ENCODE peak calls at places on chromosomes 11 and 22, in nine cellular contexts. M is A549, P is ovary, S is IMR-90, A is heart left ventricle, K is prostate gland, W is sigmoid colon, N is HepG2, Y is transverse colon. U is an unnamed sample.

GRCh38 chr22:36612458-36612857 is 83.5 kb upstream of the EIF3D start:
- DNase-seq in M (no peak), P (no peak), S (peak; percentile 41), A (no peak), K (no peak), W (no peak), N (no peak), Y (no peak), U (no peak)

GRCh38 chr11:128908391-128909246 is 17.5 kb downstream of the KCNJ5 start:
- DNase-seq in M (peak; percentile 12), P (peak; percentile 74), S (peak; percentile 82), A (peak; percentile 74), K (peak; percentile 68), W (peak; percentile 79), N (no peak), Y (peak; percentile 63), U (peak; percentile 54)

GRCh38 chr11:78567209-78567608 is 7.5 kb downstream of the NARS2 start:
- DNase-seq in M (no peak), P (no peak), S (peak; percentile 53), A (no peak), K (no peak), W (no peak), N (no peak), Y (no peak), U (no peak)

GRCh38 chr22:49269371-49269770 is 558.3 kb downstream of the BRD1 start:
- DNase-seq in M (no peak), P (no peak), S (no peak), A (no peak), K (no peak), W (no peak), N (no peak), Y (no peak), U (no peak)

GRCh38 chr11:126339866-126340434 is 15.5 kb upstream of the ST3GAL4 start:
- DNase-seq in M (peak; percentile 64), P (peak; percentile 81), S (peak; percentile 62), A (peak; percentile 78), K (no peak), W (peak; percentile 88), N (no peak), Y (no peak), U (peak; percentile 72)

GRCh38 chr11:76667271-76667818 is 3.2 kb downstream of the LRRC32 start:
- DNase-seq in M (no peak), P (peak; percentile 27), S (no peak), A (no peak), K (no peak), W (peak; percentile 57), N (no peak), Y (peak; percentile 4), U (no peak)

GRCh38 chr11:113974741-113975470 is at the start of gene HTR3A:
- DNase-seq in M (no peak), P (peak; percentile 36), S (no peak), A (peak; percentile 69), K (peak; percentile 15), W (no peak), N (peak; percentile 9), Y (peak; percentile 53), U (no peak)

GRCh38 chr22:47784367-47784983 is 1022.0 kb downstream of the TBC1D22A start:
- DNase-seq in M (no peak), P (no peak), S (no peak), A (no peak), K (no peak), W (no peak), N (no peak), Y (no peak), U (no peak)

GRCh38 chr22:28402066-28402465 is 277.6 kb downstream of the TTC28 start:
- DNase-seq in M (no peak), P (no peak), S (no peak), A (no peak), K (no peak), W (no peak), N (no peak), Y (no peak), U (no peak)

GRCh38 chr22:26471522-26471921 is 12.1 kb downstream of the HPS4 start:
- DNase-seq in M (peak; percentile 76), P (no peak), S (peak; percentile 83), A (no peak), K (no peak), W (no peak), N (peak; percentile 31), Y (no peak), U (no peak)

GRCh38 chr22:47094861-47095330 is 332.4 kb downstream of the TBC1D22A start:
- DNase-seq in M (no peak), P (no peak), S (no peak), A (no peak), K (no peak), W (no peak), N (no peak), Y (no peak), U (no peak)

GRCh38 chr11:118843518-118843917 is 40.2 kb upstream of the CXCR5 start:
- DNase-seq in M (no peak), P (no peak), S (no peak), A (no peak), K (no peak), W (no peak), N (no peak), Y (no peak), U (no peak)

GRCh38 chr22:41782316-41782715 is 18.2 kb upstream of the CCDC134 start:
- DNase-seq in M (no peak), P (no peak), S (no peak), A (no peak), K (no peak), W (no peak), N (no peak), Y (peak; percentile 17), U (no peak)

GRCh38 chr22:41781508-41781906 is 19.0 kb upstream of the CCDC134 start:
- DNase-seq in M (no peak), P (no peak), S (no peak), A (no peak), K (no peak), W (no peak), N (no peak), Y (no peak), U (no peak)

GRCh38 chr22:41779889-41780505 is 20.5 kb upstream of the CCDC134 start:
- DNase-seq in M (no peak), P (no peak), S (no peak), A (no peak), K (no peak), W (no peak), N (no peak), Y (no peak), U (no peak)

GRCh38 chr22:41782751-41783150 is 17.7 kb upstream of the CCDC134 start:
- DNase-seq in M (no peak), P (no peak), S (no peak), A (no peak), K (no peak), W (no peak), N (no peak), Y (no peak), U (no peak)

DNA sequence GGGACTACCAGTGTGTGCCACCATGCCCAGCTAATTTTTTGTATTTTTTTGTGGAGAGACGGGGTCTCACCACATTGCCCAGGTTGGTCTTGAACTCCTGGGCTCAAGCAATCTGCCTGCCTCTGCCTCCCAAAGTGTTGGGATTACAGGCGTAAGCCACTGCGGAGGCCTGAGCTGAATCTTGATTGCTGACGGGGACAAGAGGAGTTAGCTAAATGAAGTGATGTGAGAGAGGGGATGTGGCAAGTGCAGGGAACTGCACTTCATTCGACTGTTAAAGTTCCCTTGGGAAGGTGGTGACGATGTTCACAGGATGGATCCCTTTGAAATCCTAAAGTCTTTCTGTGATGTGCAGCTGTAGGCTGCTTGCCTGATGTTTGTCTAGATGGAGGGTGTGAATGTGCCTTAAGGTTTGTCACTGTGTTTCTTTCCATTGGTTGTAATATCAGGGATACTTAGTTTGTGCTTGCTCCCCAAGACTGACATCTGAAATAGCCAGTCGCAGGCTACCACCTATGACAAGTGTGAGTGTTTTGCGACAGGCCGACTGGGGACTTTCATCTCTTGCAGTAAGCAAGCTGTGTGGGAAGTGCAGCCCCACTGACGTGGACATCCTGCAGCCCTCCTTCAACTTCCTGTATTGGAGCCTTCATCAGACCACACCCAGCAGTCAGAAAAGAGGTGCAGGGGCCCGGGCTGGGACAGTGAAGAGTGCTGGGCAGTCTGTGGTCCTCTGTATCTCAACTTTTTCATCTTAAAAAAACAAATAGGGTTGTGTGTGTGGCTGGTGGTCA is 19.6 kb upstream of the CCDC134 start:
- DNase-seq in M (no peak), P (no peak), S (peak; percentile 63), A (peak; percentile 53), K (no peak), W (peak; percentile 78), N (peak; percentile 56), Y (peak; percentile 81), U (peak; percentile 35)
- H3K4me1 ChIP-seq in M (no peaks in the 10 kb centered on the region), P (no peaks in the 10 kb centered on the region), S (no peaks in the 10 kb centered on the region), A (no peaks in the 10 kb centered on the region), K (no peaks in the 10 kb centered on the region), W (no peaks in the 10 kb centered on the region), N (peaks cover 7% of the 10 kb centered on the region), Y (no peaks in the 10 kb centered on the region), U (no peaks in the 10 kb centered on the region)

GRCh38 chr11:65043881-65044501 is 3.0 kb downstream of the SAC3D1 start:
- DNase-seq in M (no peak), P (no peak), S (peak; percentile 43), A (peak; percentile 48), K (no peak), W (peak; percentile 74), N (no peak), Y (peak; percentile 37), U (peak; percentile 29)
- H3K27ac ChIP-seq in M (no peak overlapping the region), P (no peak overlapping the region), S (no peak overlapping the region), A (peak overlapping the region; percentile 19), K (no peak overlapping the region), W (no peak overlapping the region), N (no peak overlapping the region), Y (peak overlapping the region; percentile 14), U (no peak overlapping the region)

DNA sequence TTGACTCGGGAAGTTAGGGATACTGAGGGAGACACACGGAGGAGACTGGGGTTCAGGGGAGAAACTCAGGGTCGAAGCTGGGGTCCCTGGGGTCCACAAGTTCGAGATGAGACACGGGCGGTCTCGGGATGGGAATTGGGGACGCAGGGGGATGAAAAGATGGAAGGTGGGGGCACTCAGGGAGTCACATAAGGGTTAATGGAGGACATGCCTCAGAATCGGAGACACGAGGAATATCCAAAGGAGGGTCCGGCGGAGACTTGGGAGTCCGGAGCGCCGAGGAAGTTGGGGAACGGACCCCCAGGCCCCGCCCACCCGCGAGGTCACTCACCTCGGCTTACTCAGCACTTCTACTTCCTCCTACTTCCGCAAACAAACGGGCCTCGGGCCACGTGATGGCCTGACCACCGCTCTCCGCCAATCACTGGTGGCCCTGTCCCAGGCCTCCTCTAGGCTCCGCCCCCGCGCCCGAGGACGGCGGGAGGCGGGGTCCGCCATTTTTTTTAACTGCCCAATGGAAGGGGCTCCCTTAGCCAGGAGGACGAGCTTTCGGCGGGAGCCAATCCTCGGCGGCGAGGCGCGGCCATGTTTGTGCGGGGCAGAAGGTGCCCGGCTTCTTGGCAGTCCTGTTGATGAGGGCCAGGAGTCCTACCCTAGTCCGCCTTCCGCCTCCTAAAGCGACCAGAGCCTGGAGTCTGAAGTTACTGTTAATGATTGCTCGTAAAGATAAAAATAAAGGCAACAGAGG is at the start of gene PLA2G6:
- DNase-seq in M (peak; percentile 98), P (peak; percentile 99), S (peak; percentile 98), A (peak; percentile 99), K (peak; percentile 98), W (peak; percentile 99), N (peak; percentile 97), Y (peak; percentile 99), U (peak; percentile 97)
- TF ChIP-seq POLR2A in M (peak; percentile 12), P (peak; percentile 55), S (peak; percentile 37), A (no peak), K (peak; percentile 71), W (no peak), N (peak; percentile 57), Y (peak; percentile 43), U (peak; percentile 68)

DNA sequence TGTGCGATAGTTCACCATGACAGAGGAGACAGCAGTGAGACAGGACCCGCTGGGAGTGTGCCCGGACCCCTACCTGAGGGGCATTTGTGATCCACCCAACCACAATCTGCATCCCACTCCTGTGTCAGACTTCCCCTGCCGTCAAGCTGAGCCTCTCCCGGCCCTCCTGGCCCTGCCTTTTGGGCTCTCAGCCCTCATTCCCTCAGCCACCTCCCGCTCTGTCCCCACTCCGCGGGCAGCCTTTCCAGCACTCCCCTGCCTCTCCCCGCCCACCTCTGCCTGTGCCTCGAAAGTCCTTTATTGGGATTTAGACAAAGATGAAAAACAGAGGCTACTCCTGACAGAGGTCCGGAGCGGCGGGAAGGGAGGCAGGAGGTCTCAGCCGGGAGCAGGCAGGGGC is 4.2 kb downstream of the NFAM1 start:
- DNase-seq in M (no peak), P (no peak), S (no peak), A (no peak), K (no peak), W (no peak), N (no peak), Y (no peak), U (no peak)
- H3K4me1 ChIP-seq in M (no peaks in the 10 kb centered on the region), P (no peaks in the 10 kb centered on the region), S (no peaks in the 10 kb centered on the region), A (peaks cover 9% of the 10 kb centered on the region), K (no peaks in the 10 kb centered on the region), W (no peaks in the 10 kb centered on the region), N (peaks cover 14% of the 10 kb centered on the region), Y (peaks cover 5% of the 10 kb centered on the region), U (no peaks in the 10 kb centered on the region)